ENCODE peak calls at places on chromosomes 13 and 19, in four cellular contexts. U is IMR-90, E is K562, J is keratinocyte. S is an unnamed sample. For H3K9me1, the result is how much of the 10 kb centered on the place peaks cover.

GRCh38 chr19:51903192-51903591 is 1.6 kb downstream of the ZNF649 start:
- DNase-seq in J (no peak), E (no peak), U (no peak), S (no peak)

GRCh38 chr13:60398949-60399589 is 2.0 kb downstream of the TDRD3 start:
- DNase-seq in J (no peak), E (peak), U (peak), S (peak)

GRCh38 chr19:7673995-7674667 is 2.8 kb upstream of the MCEMP1 start:
- DNase-seq in J (no peak), E (peak), U (peak), S (peak)

GRCh38 chr13:67228909-67229308 is 1.2 kb downstream of the PCDH9 start:
- DNase-seq in U (peak), J (no peak), E (no peak), S (peak)

GRCh38 chr13:110485604-110486003 is 75.9 kb downstream of the RAB20 start:
- DNase-seq in E (no peak), J (no peak), U (no peak), S (no peak)

GRCh38 chr19:17873661-17874422 is 2.1 kb downstream of the SLC5A5 start:
- DNase-seq in E (peak), J (no peak), U (no peak), S (no peak)

GRCh38 chr19:33464010-33464732 is 57.4 kb downstream of the PEPD start:
- DNase-seq in E (no peak), U (no peak), J (no peak), S (no peak)

GRCh38 chr19:5048091-5048726 is 79.3 kb downstream of the KDM4B start:
- DNase-seq in E (peak), U (peak), J (peak), S (peak)

GRCh38 chr13:45206340-45206739 is 5.5 kb upstream of the KCTD4 start:
- DNase-seq in U (peak), E (no peak), J (peak), S (peak)

GRCh38 chr13:113157929-113158747 is at the start of gene PROZ:
- DNase-seq in J (no peak), E (no peak), U (no peak), S (no peak)

GRCh38 chr13:33931397-33931987 is 113.5 kb downstream of the RFC3 start:
- DNase-seq in E (peak), U (peak), J (no peak), S (peak)

GRCh38 chr13:100513987-100514670 is 74.5 kb downstream of the GGACT start:
- DNase-seq in U (no peak), E (no peak), J (no peak), S (no peak)

GRCh38 chr19:4641132-4641531 is 1.8 kb downstream of the TNFAIP8L1 start:
- DNase-seq in E (no peak), U (no peak), J (no peak), S (no peak)

GRCh38 chr19:47886010-47886559 is at the start of gene SULT2A1:
- DNase-seq in E (no peak), J (no peak), U (no peak), S (no peak)

GRCh38 chr13:49908637-49909036 is 27.5 kb downstream of the SPRYD7 start:
- DNase-seq in J (no peak), U (no peak), E (peak), S (no peak)

GRCh38 chr19:367561-367960 is 23.0 kb upstream of the MIER2 start:
- DNase-seq in U (no peak), J (no peak), E (no peak), S (no peak)

GRCh38 chr19:55212447-55212846 is 3.1 kb upstream of the PTPRH start:
- DNase-seq in E (peak), J (no peak), U (no peak), S (peak)

GRCh38 chr19:55208880-55209429 is 346 bp downstream of the PTPRH start:
- DNase-seq in E (peak), J (no peak), U (no peak), S (no peak)

GRCh38 chr19:55209430-55210119 is at the start of gene PTPRH:
- DNase-seq in E (no peak), J (no peak), U (no peak), S (no peak)

GRCh38 chr19:55206664-55207500 is 2.4 kb downstream of the PTPRH start:
- DNase-seq in J (peak), E (peak), U (peak), S (peak)

GRCh38 chr19:55210120-55210493 is 806 bp upstream of the PTPRH start:
- DNase-seq in E (peak), J (peak), U (peak), S (peak)
- H3K9ac ChIP-seq in E (no peak), J (peak), U (no peak), S (no peak)

GRCh38 chr19:46782355-46783019 is 5.9 kb downstream of the SLC1A5 start:
- DNase-seq in J (no peak), U (no peak), E (no peak), S (no peak)
- H3K9me1 ChIP-seq in J (under half), U (under half), E (under half), S (under half)

GRCh38 chr19:40662925-40663711 is 27.3 kb downstream of the NUMBL start:
- DNase-seq in J (no peak), E (peak), U (peak), S (peak)
- H3K9ac ChIP-seq in J (peak), E (peak), U (peak), S (peak)

DNA sequence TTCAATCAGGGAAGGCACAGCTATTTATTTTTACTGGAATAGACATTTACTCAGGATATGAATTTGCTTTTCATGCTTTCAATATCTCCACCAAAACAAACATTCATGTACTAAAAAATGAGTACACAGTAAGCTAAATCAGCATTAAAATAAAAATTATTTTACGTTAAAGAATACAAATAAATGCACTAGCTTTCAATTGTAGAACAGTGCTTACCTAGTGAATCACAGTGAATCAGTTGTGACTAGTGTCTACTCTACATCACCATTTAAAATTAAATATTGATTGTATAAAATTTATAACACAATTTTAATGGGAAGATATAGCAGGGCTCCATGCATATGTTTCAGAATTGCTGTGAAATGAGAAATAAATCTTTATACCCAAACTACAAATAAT is 929.6 kb upstream of the ATXN8OS start:
- DNase-seq in E (no peak), J (no peak), U (no peak), S (no peak)
- H3K9me1 ChIP-seq in E (under half), J (under half), U (under half), S (under half)

DNA sequence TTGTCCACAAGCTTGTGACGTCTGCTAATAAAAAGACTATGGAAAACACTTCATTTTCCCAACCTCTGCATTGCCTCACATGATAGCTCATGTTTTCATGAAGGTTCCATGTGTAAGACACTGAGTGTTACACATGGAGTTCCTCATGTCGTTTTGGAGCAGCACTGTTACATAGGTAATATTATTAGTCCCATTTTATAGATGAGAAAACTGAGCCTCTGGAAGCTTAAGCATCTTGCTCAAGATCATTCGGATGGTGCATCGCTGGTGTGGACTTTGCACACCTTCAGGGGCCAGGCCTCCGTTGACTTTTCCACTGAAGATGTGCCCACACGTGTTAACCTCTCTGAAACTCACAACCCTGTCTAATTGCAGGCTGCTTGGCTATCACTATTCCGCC is 743.4 kb downstream of the UQCRFS1 start:
- DNase-seq in E (no peak), J (no peak), U (no peak), S (no peak)
- H3K9ac ChIP-seq in E (no peak), J (no peak), U (no peak), S (no peak)